ENCODE peak calls at places on chromosomes 2 and 18, in eight cellular contexts. F, U, P, G, A, N, X and Z are unnamed samples.

GRCh38 chr2:186456941-186457340 is 29.1 kb upstream of the ZC3H15 start:
- DNase-seq in F (no peak), P (peak), G (no peak), N (no peak), A (no peak), X (no peak), U (no peak), Z (peak)

GRCh38 chr2:189896809-189897208 is 112.6 kb downstream of the PMS1 start:
- DNase-seq in P (no peak), G (no peak), U (no peak), A (no peak), F (no peak), N (no peak), X (no peak), Z (no peak)

GRCh38 chr2:238142382-238143205 is 4.1 kb downstream of the KLHL30 start:
- DNase-seq in N (no peak), P (no peak), U (no peak), F (no peak), A (peak), G (no peak), X (no peak), Z (no peak)

GRCh38 chr2:68416081-68416675 is 50.9 kb downstream of the FBXO48 start:
- DNase-seq in X (no peak), U (no peak), P (no peak), G (no peak), N (no peak), A (no peak), F (no peak), Z (no peak)

GRCh38 chr18:8615397-8616025 is 6.3 kb downstream of the RAB12 start:
- DNase-seq in G (no peak), X (peak), A (no peak), N (no peak), U (no peak), F (no peak), P (peak), Z (peak)

GRCh38 chr2:102540882-102541281 is 67.9 kb downstream of the SLC9A4 start:
- DNase-seq in F (no peak), P (peak), A (no peak), G (no peak), U (no peak), N (no peak), X (no peak), Z (peak)

GRCh38 chr18:48896875-48897511 is 53.8 kb downstream of the SMAD7 start:
- DNase-seq in X (peak), N (peak), F (peak), U (peak), P (peak), A (no peak), G (no peak), Z (no peak)

GRCh38 chr2:47098953-47099352 is 56.2 kb downstream of the STPG4 start:
- DNase-seq in F (no peak), U (no peak), N (no peak), G (no peak), P (no peak), X (no peak), A (no peak), Z (no peak)

GRCh38 chr2:24756789-24757188 is 36.4 kb downstream of the PTRHD1 start:
- DNase-seq in F (no peak), X (no peak), N (no peak), U (no peak), P (no peak), G (no peak), A (no peak), Z (no peak)

GRCh38 chr18:10526211-10526949 is 553 bp downstream of the NAPG start:
- DNase-seq in P (peak), N (peak), U (peak), F (peak), X (peak), A (peak), G (peak), Z (no peak)

GRCh38 chr2:152432206-152432653 is 97.3 kb downstream of the FMNL2 start:
- DNase-seq in F (peak), A (no peak), G (no peak), X (peak), U (peak), P (peak), N (no peak), Z (no peak)

GRCh38 chr2:45964226-45964841 is 312.9 kb downstream of the PRKCE start:
- DNase-seq in A (no peak), G (no peak), N (peak), U (peak), P (peak), F (peak), X (peak), Z (peak)

GRCh38 chr2:230925879-230926765 is 1.1 kb upstream of the GPR55 start:
- DNase-seq in X (no peak), U (no peak), A (no peak), F (no peak), P (no peak), N (no peak), G (no peak), Z (no peak)

GRCh38 chr18:5841518-5841917 is 53.8 kb downstream of the TMEM200C start:
- DNase-seq in F (no peak), X (no peak), N (no peak), P (no peak), U (no peak), G (no peak), A (no peak), Z (no peak)

GRCh38 chr2:104872866-104873688 is 19.2 kb downstream of the POU3F3 start:
- DNase-seq in F (peak), A (peak), X (peak), G (no peak), U (no peak), N (peak), P (peak), Z (no peak)

GRCh38 chr2:187215576-187216240 is 232.3 kb downstream of the CALCRL start:
- DNase-seq in A (no peak), N (no peak), U (no peak), P (no peak), F (no peak), G (no peak), X (no peak), Z (no peak)

GRCh38 chr18:31990823-31991222 is 27.8 kb upstream of the RNF125 start:
- DNase-seq in X (no peak), P (no peak), U (no peak), A (no peak), N (no peak), G (no peak), F (no peak), Z (no peak)

GRCh38 chr18:58453913-58454317 is 175.0 kb downstream of the ALPK2 start:
- DNase-seq in X (no peak), P (no peak), F (no peak), N (no peak), A (no peak), G (no peak), U (no peak), Z (no peak)

GRCh38 chr18:47871288-47871687 is 59.2 kb downstream of the SMAD2 start:
- DNase-seq in P (no peak), N (no peak), U (no peak), X (no peak), F (no peak), G (no peak), A (no peak), Z (no peak)

GRCh38 chr2:190380962-190381412 is 27.2 kb upstream of the MFSD6 start:
- DNase-seq in N (no peak), P (no peak), X (no peak), A (no peak), F (no peak), U (no peak), G (no peak), Z (no peak)

GRCh38 chr2:237591021-237591370 is 462 bp upstream of the RAB17 start:
- DNase-seq in U (no peak), P (peak), N (no peak), G (no peak), F (peak), X (no peak), A (peak), Z (no peak)

GRCh38 chr2:20300656-20301055 is 50.0 kb downstream of the PUM2 start:
- DNase-seq in A (no peak), P (no peak), X (no peak), G (no peak), N (no peak), F (no peak), U (no peak), Z (no peak)

GRCh38 chr2:171553858-171554257 is 31.6 kb downstream of the CYBRD1 start:
- DNase-seq in N (no peak), A (no peak), F (no peak), P (no peak), U (no peak), X (peak), G (no peak), Z (no peak)

GRCh38 chr2:126808929-126809328 is 89.8 kb upstream of the TEX51 start:
- DNase-seq in X (no peak), U (no peak), N (no peak), A (no peak), P (no peak), F (no peak), G (no peak), Z (no peak)

GRCh38 chr2:16281451-16282330 is 341.3 kb downstream of the MYCN start:
- DNase-seq in U (no peak), F (no peak), G (no peak), N (peak), A (no peak), P (peak), X (peak), Z (no peak)

GRCh38 chr2:112133344-112133743 is 4.8 kb upstream of the FBLN7 start:
- DNase-seq in F (no peak), P (no peak), X (no peak), A (no peak), U (no peak), G (no peak), N (no peak), Z (no peak)

GRCh38 chr2:145070703-145071102 is 550.8 kb upstream of the ZEB2 start:
- DNase-seq in F (no peak), X (no peak), N (no peak), U (no peak), G (no peak), A (no peak), P (no peak), Z (no peak)
- TF ChIP-seq CTCF in F (no peak), X (no peak), N (no peak), U (no peak), G (no peak), A (no peak), P (no peak), Z (no peak)

GRCh38 chr2:106091219-106091618 is 102.9 kb downstream of the UXS1 start:
- DNase-seq in P (no peak), U (no peak), G (no peak), X (no peak), F (no peak), A (no peak), N (no peak), Z (no peak)

GRCh38 chr2:106080955-106081354 is 113.1 kb downstream of the UXS1 start:
- DNase-seq in U (no peak), X (no peak), P (no peak), A (no peak), F (no peak), G (no peak), N (no peak), Z (no peak)

GRCh38 chr2:106089611-106090010 is 104.5 kb downstream of the UXS1 start:
- DNase-seq in U (no peak), G (no peak), N (no peak), X (no peak), A (no peak), F (peak), P (no peak), Z (no peak)

GRCh38 chr2:106085441-106085911 is 108.6 kb downstream of the UXS1 start:
- DNase-seq in P (peak), G (peak), U (no peak), A (no peak), F (peak), N (peak), X (no peak), Z (no peak)
- TF ChIP-seq CTCF in P (peak), G (peak), U (peak), A (no peak), F (no peak), N (peak), X (peak), Z (peak)

GRCh38 chr2:43219383-43220228 is 6.8 kb downstream of the ZFP36L2 start:
- DNase-seq in P (peak), G (peak), N (peak), F (peak), A (peak), X (peak), U (peak), Z (no peak)
- TF ChIP-seq CTCF in P (peak), G (no peak), N (peak), F (no peak), A (no peak), X (no peak), U (no peak), Z (no peak)

GRCh38 chr2:153575171-153575853 is 96.8 kb upstream of the RPRM start:
- DNase-seq in X (no peak), F (no peak), N (no peak), G (no peak), A (no peak), P (no peak), U (no peak), Z (no peak)
- TF ChIP-seq CTCF in X (no peak), F (no peak), N (no peak), G (no peak), A (no peak), P (peak), U (no peak), Z (no peak)

GRCh38 chr2:149808556-149808955 is 221.0 kb upstream of the MMADHC start:
- DNase-seq in A (no peak), P (no peak), N (no peak), G (no peak), F (no peak), U (no peak), X (no peak), Z (no peak)

GRCh38 chr2:149819356-149819957 is 231.9 kb upstream of the MMADHC start:
- DNase-seq in P (peak), U (no peak), F (no peak), X (no peak), G (no peak), A (no peak), N (no peak), Z (no peak)

GRCh38 chr2:149815946-149816345 is 228.4 kb upstream of the MMADHC start:
- DNase-seq in U (no peak), X (no peak), N (no peak), A (no peak), F (no peak), P (no peak), G (no peak), Z (no peak)

GRCh38 chr2:149817206-149817605 is 229.6 kb upstream of the MMADHC start:
- DNase-seq in N (no peak), F (no peak), A (no peak), U (no peak), P (no peak), X (no peak), G (no peak), Z (no peak)

DNA sequence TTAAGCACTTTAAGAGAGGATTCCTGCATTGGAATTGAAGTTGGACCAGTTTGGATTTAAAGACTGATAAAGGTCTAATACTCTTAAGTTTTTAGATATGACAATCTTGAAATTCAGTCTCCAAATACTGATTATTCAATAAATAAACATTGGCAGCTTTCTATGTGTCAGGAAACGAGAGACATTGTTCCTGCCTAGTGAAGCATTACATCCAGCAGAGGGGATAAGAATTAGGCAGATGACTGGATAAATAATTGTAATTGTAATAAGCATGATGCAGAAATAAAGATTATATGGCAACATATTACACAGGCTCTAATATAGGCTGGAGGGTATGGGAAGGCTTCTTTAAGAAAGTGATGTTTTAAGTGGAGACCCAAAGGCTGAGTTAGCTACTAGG is 226.5 kb upstream of the MMADHC start:
- DNase-seq in U (no peak), P (no peak), N (no peak), X (no peak), A (no peak), G (no peak), F (no peak), Z (no peak)
- TF ChIP-seq CTCF in U (no peak), P (no peak), N (no peak), X (no peak), A (no peak), G (no peak), F (no peak), Z (no peak)

DNA sequence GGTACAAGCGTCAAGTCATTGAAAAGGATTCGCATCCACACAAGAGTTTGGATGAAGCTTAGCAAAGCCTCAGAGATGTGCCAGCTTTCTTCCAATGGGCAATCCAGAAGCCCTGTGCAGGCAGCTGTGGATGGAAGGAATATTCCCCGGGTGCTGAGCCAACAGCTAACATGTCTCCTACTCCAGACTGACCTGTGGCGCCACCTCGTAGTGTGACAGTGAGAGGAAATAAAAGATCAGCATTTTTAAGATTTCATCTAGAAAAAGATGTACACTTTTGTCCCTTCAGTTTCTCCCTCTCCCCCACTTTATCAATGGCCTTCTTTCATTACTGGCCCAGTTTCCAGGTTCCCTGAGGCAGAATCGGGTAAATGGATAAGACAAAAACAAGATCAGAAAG is 48.9 kb upstream of the SPATS2L start:
- DNase-seq in G (no peak), P (no peak), F (no peak), U (no peak), X (no peak), N (no peak), A (peak), Z (no peak)
- TF ChIP-seq CTCF in G (no peak), P (no peak), F (no peak), U (no peak), X (no peak), N (no peak), A (no peak), Z (no peak)

GRCh38 chr2:227661827-227662226 is 4.8 kb upstream of the SCYGR5 start:
- DNase-seq in U (no peak), F (no peak), N (no peak), A (no peak), P (no peak), G (no peak), X (no peak), Z (no peak)

GRCh38 chr2:227665189-227665940 is 1.2 kb upstream of the SCYGR5 start:
- DNase-seq in X (no peak), F (no peak), A (no peak), N (no peak), U (no peak), P (no peak), G (no peak), Z (no peak)

GRCh38 chr2:227655454-227655853 is 11.2 kb upstream of the SCYGR5 start:
- DNase-seq in G (no peak), U (no peak), N (no peak), F (no peak), A (no peak), P (peak), X (peak), Z (peak)

GRCh38 chr2:227657204-227657845 is 9.3 kb upstream of the SCYGR5 start:
- DNase-seq in P (no peak), G (no peak), A (no peak), F (no peak), N (no peak), X (no peak), U (no peak), Z (no peak)

GRCh38 chr2:227661019-227661726 is 5.4 kb upstream of the SCYGR5 start:
- DNase-seq in X (no peak), N (peak), G (no peak), F (no peak), A (no peak), U (no peak), P (no peak), Z (no peak)
- TF ChIP-seq CTCF in X (no peak), N (no peak), G (no peak), F (no peak), A (no peak), U (no peak), P (no peak), Z (no peak)

DNA sequence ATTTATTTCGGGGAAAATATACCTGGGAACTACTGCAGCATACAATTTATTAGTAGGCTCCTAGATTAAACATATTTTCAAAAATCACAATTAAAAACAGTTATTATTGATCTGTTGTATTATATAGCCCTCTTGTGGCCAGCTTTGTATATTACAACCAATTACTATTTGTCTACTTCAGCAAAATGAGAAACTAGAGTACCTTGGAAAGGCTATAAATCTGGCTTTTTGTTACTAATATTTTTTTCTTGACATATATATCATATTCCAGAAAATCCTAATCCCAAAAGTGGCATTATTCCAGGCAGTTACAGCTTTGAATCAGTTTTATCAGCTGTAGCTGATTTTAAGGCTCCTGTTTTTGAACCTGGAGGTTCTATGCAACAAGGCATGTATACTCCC is 101.2 kb downstream of the UBR3 start:
- DNase-seq in U (no peak), X (no peak), N (peak), G (no peak), F (no peak), A (no peak), P (peak), Z (peak)
- TF ChIP-seq CTCF in U (peak), X (peak), N (peak), G (peak), F (peak), A (peak), P (peak), Z (peak)